ENCODE peak calls at places on chromosomes 1 and 21, in six cellular contexts. F, L, D, O, Z and W are unnamed samples.

GRCh38 chr1:60904079-60904852 is 178.1 kb upstream of the NFIA start:
- DNase-seq in D (no peak), L (no peak), O (no peak), F (no peak), Z (no peak), W (no peak)

GRCh38 chr1:70224954-70225353 is 3.8 kb downstream of the SRSF11 start:
- DNase-seq in F (no peak), L (no peak), Z (no peak), D (no peak), O (peak; percentile 76), W (no peak)

GRCh38 chr1:153968000-153968363 is 280 bp downstream of the CREB3L4 start:
- DNase-seq in Z (peak; percentile 61), L (no peak), F (no peak), O (no peak), D (no peak), W (no peak)

GRCh38 chr1:6360517-6360916 is 33.0 kb downstream of the ACOT7 start:
- DNase-seq in L (no peak), F (no peak), O (no peak), Z (no peak), D (no peak), W (no peak)

GRCh38 chr1:175646439-175647209 is 96.8 kb downstream of the TNR start:
- DNase-seq in Z (no peak), F (no peak), L (no peak), O (no peak), D (no peak), W (no peak)

GRCh38 chr1:223737342-223737741 is 25.0 kb downstream of the CAPN2 start:
- DNase-seq in O (peak; percentile 64), Z (no peak), D (no peak), F (no peak), L (no peak), W (no peak)

GRCh38 chr1:177927021-177927596 is 42.7 kb downstream of the SEC16B start:
- DNase-seq in Z (no peak), L (peak; percentile 97), F (no peak), O (no peak), D (no peak), W (peak; percentile 71)

GRCh38 chr1:1306070-1306660 is 1.6 kb downstream of the ACAP3 start:
- DNase-seq in Z (peak; percentile 55), F (no peak), L (peak; percentile 27), D (no peak), O (peak; percentile 54), W (peak; percentile 52)

GRCh38 chr1:101128211-101128727 is 102.7 kb upstream of the DPH5 start:
- DNase-seq in Z (no peak), D (no peak), L (no peak), O (peak; percentile 33), F (no peak), W (no peak)

GRCh38 chr1:200979574-200980451 is 43.7 kb downstream of the KIF21B start:
- DNase-seq in Z (peak; percentile 80), D (peak; percentile 47), O (peak; percentile 76), F (no peak), L (no peak), W (no peak)

GRCh38 chr1:180275726-180276125 is 45.7 kb downstream of the LHX4 start:
- DNase-seq in O (no peak), D (no peak), F (no peak), Z (no peak), L (no peak), W (no peak)

GRCh38 chr1:233672732-233673131 is 58.8 kb downstream of the KCNK1 start:
- DNase-seq in F (no peak), O (no peak), Z (no peak), D (no peak), L (no peak), W (no peak)

GRCh38 chr1:239317948-239318347 is 68.4 kb upstream of the CHRM3 start:
- DNase-seq in D (no peak), O (no peak), L (no peak), Z (no peak), F (no peak), W (no peak)

GRCh38 chr1:247301176-247301540 is 30.5 kb downstream of the ZNF496 start:
- DNase-seq in Z (no peak), D (no peak), L (no peak), F (no peak), O (no peak), W (no peak)

GRCh38 chr1:245209658-245210415 is 55.1 kb downstream of the KIF26B start:
- DNase-seq in D (no peak), F (no peak), O (no peak), Z (no peak), L (no peak), W (no peak)

GRCh38 chr1:36864182-36865079 is 169.9 kb downstream of the GRIK3 start:
- DNase-seq in L (no peak), F (peak; percentile 18), D (no peak), O (peak; percentile 61), Z (peak; percentile 64), W (no peak)

GRCh38 chr21:45391743-45392079 is 13.3 kb upstream of the COL18A1 start:
- DNase-seq in O (no peak), D (no peak), Z (no peak), L (no peak), F (no peak), W (no peak)

GRCh38 chr1:87370519-87370918 is 41.8 kb downstream of the LMO4 start:
- DNase-seq in L (no peak), O (peak; percentile 18), F (no peak), D (no peak), Z (no peak), W (peak; percentile 23)
- H2BK15ac ChIP-seq in L (no peak overlapping the region), O (no peak overlapping the region), F (no peak overlapping the region), D (no peak overlapping the region), Z (no peak overlapping the region), W (no peak overlapping the region)

GRCh38 chr1:112703706-112704105 is 3.2 kb downstream of the RHOC start:
- DNase-seq in D (no peak), F (no peak), L (no peak), Z (no peak), O (no peak), W (no peak)

GRCh38 chr1:112707217-112708001 is 482 bp upstream of the RHOC start:
- DNase-seq in L (peak; percentile 85), Z (peak; percentile 94), D (peak; percentile 74), O (peak; percentile 97), F (peak; percentile 86), W (peak; percentile 88)

GRCh38 chr1:112706505-112707216 is at the start of gene RHOC:
- DNase-seq in Z (peak; percentile 68), F (peak; percentile 78), O (peak; percentile 67), D (no peak), L (peak; percentile 56), W (peak; percentile 52)

GRCh38 chr1:112704511-112704907 is 2.4 kb downstream of the RHOC start:
- DNase-seq in Z (no peak), L (no peak), O (no peak), F (no peak), D (no peak), W (no peak)

DNA sequence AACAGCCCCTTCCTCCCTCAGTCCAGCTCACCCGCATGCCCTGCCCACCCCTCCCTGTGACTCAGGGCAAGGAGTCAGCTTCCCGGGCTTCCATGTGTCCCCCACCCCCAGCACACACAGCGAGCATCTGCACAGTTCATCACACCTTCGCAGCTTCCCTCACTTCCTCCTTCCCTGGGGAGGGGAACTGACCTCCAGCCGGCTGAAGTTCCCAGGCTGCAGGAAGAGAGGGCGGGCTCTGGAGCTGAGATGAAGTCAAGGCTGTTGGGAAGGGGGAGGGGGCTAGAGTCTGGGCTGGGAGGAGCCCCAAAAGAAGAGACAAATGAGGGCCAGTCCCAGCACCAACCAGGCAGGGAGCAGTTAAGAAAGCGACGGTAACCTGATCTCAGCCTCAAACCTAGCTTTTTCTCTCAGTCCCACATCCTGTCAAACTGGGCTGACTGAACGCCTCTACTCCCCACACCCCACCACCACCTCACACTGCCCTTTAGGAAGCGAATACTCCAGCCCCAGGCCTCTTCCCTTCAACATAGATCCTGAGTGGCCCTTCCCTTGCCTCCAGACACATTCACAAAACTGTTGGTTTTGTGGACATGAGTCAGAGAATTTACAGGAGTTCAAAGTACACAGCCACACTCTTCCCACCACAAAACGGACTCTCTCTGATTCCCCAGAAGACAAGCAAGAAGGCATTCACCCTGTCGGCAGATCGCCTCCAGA is 1.9 kb downstream of the RHOC start:
- DNase-seq in F (peak; percentile 83), O (peak; percentile 100), Z (peak; percentile 97), D (peak; percentile 90), L (peak; percentile 96), W (peak; percentile 98)
- H2AK5ac ChIP-seq in F (peak overlapping the region; percentile 91), O (peak overlapping the region; percentile 89), Z (no peak overlapping the region), D (no peak overlapping the region), L (peak overlapping the region; percentile 88), W (peak overlapping the region; percentile 16)

GRCh38 chr1:66275601-66276023 is 258.3 kb upstream of the SGIP1 start:
- DNase-seq in O (no peak), L (no peak), D (no peak), F (no peak), Z (no peak), W (no peak)
- H2BK120ac ChIP-seq in O (peak overlapping the region; percentile 39), L (peak overlapping the region; percentile 66), D (no peak overlapping the region), F (no peak overlapping the region), Z (no peak overlapping the region), W (no peak overlapping the region)

GRCh38 chr1:76247261-76247852 is 172.8 kb downstream of the ST6GALNAC3 start:
- DNase-seq in O (peak; percentile 69), D (no peak), L (no peak), F (peak; percentile 35), Z (no peak), W (no peak)

GRCh38 chr1:76254165-76255043 is 179.9 kb downstream of the ST6GALNAC3 start:
- DNase-seq in F (no peak), D (no peak), Z (no peak), L (no peak), O (peak; percentile 76), W (peak; percentile 62)

GRCh38 chr1:76250317-76250716 is 175.8 kb downstream of the ST6GALNAC3 start:
- DNase-seq in O (peak; percentile 63), Z (no peak), D (no peak), F (no peak), L (no peak), W (no peak)
- H2BK15ac ChIP-seq in O (no peak overlapping the region), Z (no peak overlapping the region), D (no peak overlapping the region), F (no peak overlapping the region), L (no peak overlapping the region), W (no peak overlapping the region)

GRCh38 chr1:165891461-165891860 is 64.0 kb downstream of the UCK2 start:
- DNase-seq in F (no peak), O (no peak), Z (no peak), D (no peak), L (peak; percentile 39), W (peak; percentile 58)
- H2AK5ac ChIP-seq in F (no peak overlapping the region), O (no peak overlapping the region), Z (no peak overlapping the region), D (no peak overlapping the region), L (peak overlapping the region; percentile 64), W (peak overlapping the region; percentile 94)

GRCh38 chr21:34889537-34890257 is 159.4 kb downstream of the RUNX1 start:
- DNase-seq in D (no peak), Z (peak; percentile 51), L (peak; percentile 77), F (no peak), O (peak; percentile 80), W (peak; percentile 80)

GRCh38 chr21:34891610-34891943 is 157.5 kb downstream of the RUNX1 start:
- DNase-seq in O (no peak), D (no peak), F (no peak), L (no peak), Z (no peak), W (no peak)

GRCh38 chr21:34889287-34889536 is 159.9 kb downstream of the RUNX1 start:
- DNase-seq in O (peak; percentile 72), D (no peak), Z (peak; percentile 49), F (no peak), L (peak; percentile 74), W (peak; percentile 84)

GRCh38 chr21:34890724-34891609 is 158.1 kb downstream of the RUNX1 start:
- DNase-seq in L (peak; percentile 48), D (no peak), F (peak; percentile 42), Z (peak; percentile 46), O (peak; percentile 67), W (peak; percentile 73)

GRCh38 chr21:34890258-34890723 is 158.8 kb downstream of the RUNX1 start:
- DNase-seq in L (no peak), O (no peak), F (no peak), D (no peak), Z (peak; percentile 61), W (no peak)
- H2BK120ac ChIP-seq in L (peak overlapping the region; percentile 84), O (peak overlapping the region; percentile 89), F (peak overlapping the region; percentile 87), D (no peak overlapping the region), Z (no peak overlapping the region), W (peak overlapping the region; percentile 94)